ENCODE peak calls at places on chromosomes 7 and 10, in six cellular contexts. One of them, this sample, is unnamed.

GRCh38 chr7:30330134-30331111 is 46.0 kb downstream of the ZNRF2 start:
- DNase-seq in GM23248: no peak
- DNase-seq in mammary epithelial cell: no peak
- DNase-seq in ovary: no peak
- DNase-seq in Peyer's patch: peak
- DNase-seq in neural progenitor cell: no peak
- DNase-seq in this sample: no peak

GRCh38 chr7:25707733-25708132 is 444.3 kb upstream of the NFE2L3 start:
- DNase-seq in GM23248: no peak
- DNase-seq in mammary epithelial cell: no peak
- DNase-seq in ovary: no peak
- DNase-seq in Peyer's patch: no peak
- DNase-seq in neural progenitor cell: no peak
- DNase-seq in this sample: peak

GRCh38 chr10:91043173-91043910 is 122.5 kb upstream of the ANKRD1 start:
- DNase-seq in GM23248: peak
- DNase-seq in mammary epithelial cell: peak
- DNase-seq in ovary: no peak
- DNase-seq in Peyer's patch: no peak
- DNase-seq in neural progenitor cell: peak
- DNase-seq in this sample: peak

GRCh38 chr10:129525408-129525807 is 58.4 kb downstream of the MGMT start:
- DNase-seq in GM23248: peak
- DNase-seq in mammary epithelial cell: peak
- DNase-seq in ovary: peak
- DNase-seq in Peyer's patch: no peak
- DNase-seq in neural progenitor cell: no peak
- DNase-seq in this sample: no peak

GRCh38 chr7:25894002-25894901 is 257.7 kb upstream of the NFE2L3 start:
- DNase-seq in GM23248: peak
- DNase-seq in mammary epithelial cell: peak
- DNase-seq in ovary: no peak
- DNase-seq in Peyer's patch: peak
- DNase-seq in neural progenitor cell: peak
- DNase-seq in this sample: no peak

GRCh38 chr7:156751319-156751718 is 110.7 kb downstream of the RNF32 start:
- DNase-seq in GM23248: peak
- DNase-seq in mammary epithelial cell: peak
- DNase-seq in ovary: no peak
- DNase-seq in Peyer's patch: no peak
- DNase-seq in neural progenitor cell: no peak
- DNase-seq in this sample: peak

GRCh38 chr10:118721005-118721876 is 33.5 kb downstream of the CACUL1 start:
- DNase-seq in GM23248: peak
- DNase-seq in mammary epithelial cell: peak
- DNase-seq in ovary: no peak
- DNase-seq in Peyer's patch: peak
- DNase-seq in neural progenitor cell: peak
- DNase-seq in this sample: peak

GRCh38 chr10:14926722-14927416 is 27.0 kb downstream of the DCLRE1C start:
- DNase-seq in GM23248: no peak
- DNase-seq in mammary epithelial cell: no peak
- DNase-seq in ovary: no peak
- DNase-seq in Peyer's patch: no peak
- DNase-seq in neural progenitor cell: no peak
- DNase-seq in this sample: no peak

GRCh38 chr7:29160080-29160479 is 13.7 kb upstream of the CPVL start:
- DNase-seq in GM23248: no peak
- DNase-seq in mammary epithelial cell: no peak
- DNase-seq in ovary: no peak
- DNase-seq in Peyer's patch: no peak
- DNase-seq in neural progenitor cell: no peak
- DNase-seq in this sample: no peak

GRCh38 chr10:122675278-122675677 is 24.4 kb downstream of the C10orf120 start:
- DNase-seq in GM23248: no peak
- DNase-seq in mammary epithelial cell: no peak
- DNase-seq in ovary: no peak
- DNase-seq in Peyer's patch: no peak
- DNase-seq in neural progenitor cell: no peak
- DNase-seq in this sample: no peak

GRCh38 chr10:47458466-47459154 is 25.3 kb downstream of the ANXA8 start:
- DNase-seq in GM23248: peak
- DNase-seq in mammary epithelial cell: peak
- DNase-seq in ovary: no peak
- DNase-seq in Peyer's patch: no peak
- DNase-seq in neural progenitor cell: no peak
- DNase-seq in this sample: peak

GRCh38 chr10:62048919-62049636 is 147.6 kb downstream of the ARID5B start:
- DNase-seq in GM23248: peak
- DNase-seq in mammary epithelial cell: peak
- DNase-seq in ovary: peak
- DNase-seq in Peyer's patch: peak
- DNase-seq in neural progenitor cell: peak
- DNase-seq in this sample: peak

GRCh38 chr7:28298870-28299484 is 113.3 kb upstream of the CREB5 start:
- DNase-seq in GM23248: peak
- DNase-seq in mammary epithelial cell: peak
- DNase-seq in ovary: no peak
- DNase-seq in Peyer's patch: no peak
- DNase-seq in neural progenitor cell: peak
- DNase-seq in this sample: peak

GRCh38 chr10:4267084-4267774 is 482.2 kb upstream of the KLF6 start:
- DNase-seq in GM23248: no peak
- DNase-seq in mammary epithelial cell: no peak
- DNase-seq in ovary: no peak
- DNase-seq in Peyer's patch: peak
- DNase-seq in neural progenitor cell: no peak
- DNase-seq in this sample: no peak

DNA sequence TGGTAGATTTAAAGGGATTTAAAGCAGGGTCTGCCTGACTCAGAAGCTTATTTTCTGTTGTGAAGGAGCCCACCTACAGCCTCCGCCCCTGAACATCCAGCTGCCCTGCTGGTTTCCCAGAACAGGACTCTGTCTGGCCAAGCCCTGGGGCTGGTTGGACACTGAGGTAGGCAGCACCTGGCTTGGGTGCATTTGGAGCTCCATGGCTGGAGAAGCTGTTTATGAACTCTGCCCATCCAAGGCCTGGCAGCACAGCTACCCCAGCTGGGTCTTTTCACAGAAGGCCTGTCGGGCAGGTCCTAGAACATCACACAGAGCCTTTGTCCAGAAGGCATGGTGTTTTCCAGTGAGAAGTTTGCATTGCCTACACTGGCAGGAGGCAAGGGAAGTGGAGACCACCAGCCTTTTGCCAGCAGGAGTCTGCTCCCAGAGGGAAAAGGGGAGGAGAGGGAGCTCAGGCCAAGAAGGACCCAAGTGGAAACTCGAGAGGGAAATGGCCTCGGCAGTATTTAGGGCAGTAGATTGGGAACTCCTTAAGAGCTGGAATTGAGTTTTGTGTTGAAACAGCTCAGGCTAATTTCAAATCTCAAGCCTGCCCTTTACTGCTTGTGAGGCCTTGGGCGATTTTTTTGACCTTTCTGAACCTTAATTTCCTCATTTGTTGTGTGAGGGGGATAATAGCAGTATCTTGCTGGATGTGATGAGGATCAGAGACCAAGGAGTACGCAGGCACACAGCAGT is 12.4 kb upstream of the PDCD4 start:
- DNase-seq in GM23248: peak
- DNase-seq in mammary epithelial cell: no peak
- DNase-seq in ovary: no peak
- DNase-seq in Peyer's patch: peak
- DNase-seq in neural progenitor cell: no peak
- DNase-seq in this sample: no peak
- H3K4me3 ChIP-seq in GM23248: no peak
- H3K4me3 ChIP-seq in mammary epithelial cell: no peak
- H3K4me3 ChIP-seq in ovary: no peak
- H3K4me3 ChIP-seq in Peyer's patch: no peak
- H3K4me3 ChIP-seq in neural progenitor cell: no peak
- H3K4me3 ChIP-seq in this sample: no peak

DNA sequence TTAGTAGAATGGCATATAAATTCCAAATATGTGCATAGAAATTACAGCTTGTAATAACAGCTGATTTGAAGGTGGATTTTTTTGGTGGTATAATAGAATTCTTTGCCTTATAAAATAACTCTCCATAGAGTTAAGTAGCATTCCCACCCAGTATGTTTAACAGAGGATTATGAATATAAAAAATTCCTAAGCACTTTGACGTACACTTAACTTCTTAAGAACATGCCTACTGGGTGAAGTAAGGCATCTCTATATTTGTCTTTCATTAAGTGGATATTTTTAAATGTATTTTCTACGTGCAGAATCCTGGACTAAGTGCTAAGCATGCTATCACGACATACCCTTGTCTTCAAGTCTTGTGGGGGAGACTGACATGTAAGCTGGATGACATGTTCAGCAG is 217.7 kb upstream of the BMPER start:
- DNase-seq in GM23248: no peak
- DNase-seq in mammary epithelial cell: no peak
- DNase-seq in ovary: no peak
- DNase-seq in Peyer's patch: no peak
- DNase-seq in neural progenitor cell: no peak
- DNase-seq in this sample: no peak
- H3K4me3 ChIP-seq in GM23248: no peak
- H3K4me3 ChIP-seq in mammary epithelial cell: no peak
- H3K4me3 ChIP-seq in ovary: no peak
- H3K4me3 ChIP-seq in Peyer's patch: no peak
- H3K4me3 ChIP-seq in neural progenitor cell: no peak
- H3K4me3 ChIP-seq in this sample: no peak

GRCh38 chr7:148941598-148942280 is 57.6 kb upstream of the EZH2 start:
- DNase-seq in GM23248: peak
- DNase-seq in mammary epithelial cell: peak
- DNase-seq in ovary: peak
- DNase-seq in Peyer's patch: peak
- DNase-seq in neural progenitor cell: peak
- DNase-seq in this sample: peak
- H3K4me3 ChIP-seq in GM23248: peak
- H3K4me3 ChIP-seq in mammary epithelial cell: peak
- H3K4me3 ChIP-seq in ovary: peak
- H3K4me3 ChIP-seq in Peyer's patch: peak
- H3K4me3 ChIP-seq in neural progenitor cell: peak
- H3K4me3 ChIP-seq in this sample: peak

GRCh38 chr10:6314620-6315205 is 112.0 kb downstream of the PFKFB3 start:
- DNase-seq in GM23248: no peak
- DNase-seq in mammary epithelial cell: no peak
- DNase-seq in ovary: no peak
- DNase-seq in Peyer's patch: peak
- DNase-seq in neural progenitor cell: no peak
- DNase-seq in this sample: no peak
- H3K4me3 ChIP-seq in GM23248: no peak
- H3K4me3 ChIP-seq in mammary epithelial cell: no peak
- H3K4me3 ChIP-seq in ovary: no peak
- H3K4me3 ChIP-seq in Peyer's patch: no peak
- H3K4me3 ChIP-seq in neural progenitor cell: no peak
- H3K4me3 ChIP-seq in this sample: no peak

This sample was measured in mesenchymal stem cell.